ENCODE peak calls at places on chromosomes 4 and X, in six cellular contexts. K is HFF-Myc, Z is transverse colon, M is hepatocyte, J is astrocyte of the spinal cord, O is osteocyte. V is an unnamed sample.

GRCh38 chrX:104842646-104843045 is 276.6 kb downstream of the IL1RAPL2 start:
- DNase-seq in K (no peak), Z (no peak), M (no peak), J (no peak), O (no peak), V (no peak)

GRCh38 chr4:33054161-33054560 is 2334.0 kb downstream of the PCDH7 start:
- DNase-seq in K (no peak), Z (no peak), M (no peak), J (no peak), O (no peak), V (no peak)

GRCh38 chrX:136065044-136065671 is 79.9 kb downstream of the SLC9A6 start:
- DNase-seq in K (no peak), Z (no peak), M (no peak), J (peak), O (no peak), V (peak)

GRCh38 chrX:14997271-14997670 is 124.0 kb downstream of the MOSPD2 start:
- DNase-seq in K (no peak), Z (no peak), M (no peak), J (no peak), O (no peak), V (no peak)

GRCh38 chr4:41455215-41455614 is 82.7 kb upstream of the LIMCH1 start:
- DNase-seq in K (no peak), Z (no peak), M (no peak), J (no peak), O (no peak), V (peak)

GRCh38 chrX:46831620-46832327 is 5.1 kb upstream of the RP2 start:
- DNase-seq in K (no peak), Z (no peak), M (no peak), J (peak), O (no peak), V (peak)

GRCh38 chrX:153828723-153829548 is 1.4 kb downstream of the PDZD4 start:
- DNase-seq in K (no peak), Z (no peak), M (no peak), J (no peak), O (peak), V (no peak)

GRCh38 chr4:123474817-123475216 is 78.2 kb downstream of the SPRY1 start:
- DNase-seq in K (no peak), Z (no peak), M (no peak), J (no peak), O (no peak), V (no peak)

GRCh38 chrX:69305333-69306062 is 140.2 kb upstream of the PJA1 start:
- DNase-seq in K (no peak), Z (no peak), M (no peak), J (no peak), O (no peak), V (no peak)

GRCh38 chrX:118595501-118596042 is 100.0 kb downstream of the DOCK11 start:
- DNase-seq in K (no peak), Z (no peak), M (no peak), J (no peak), O (no peak), V (no peak)

GRCh38 chr4:152398060-152398459 is 137.8 kb downstream of the FBXW7 start:
- DNase-seq in K (no peak), Z (no peak), M (peak), J (peak), O (no peak), V (peak)

GRCh38 chr4:8322794-8323704 is 53.5 kb downstream of the HTRA3 start:
- DNase-seq in K (no peak), Z (no peak), M (no peak), J (no peak), O (peak), V (no peak)

GRCh38 chr4:72314869-72315268 is 254.2 kb downstream of the ADAMTS3 start:
- DNase-seq in K (peak), Z (no peak), M (peak), J (peak), O (no peak), V (peak)

GRCh38 chr4:82043809-82044137 is 330.0 kb downstream of the HNRNPD start:
- DNase-seq in K (no peak), Z (no peak), M (no peak), J (no peak), O (no peak), V (peak)

GRCh38 chr4:174119818-174120217 is 163.6 kb downstream of the FBXO8 start:
- DNase-seq in K (no peak), Z (no peak), M (no peak), J (peak), O (no peak), V (no peak)

GRCh38 chr4:85728471-85728870 is 253.5 kb downstream of the ARHGAP24 start:
- DNase-seq in K (no peak), Z (no peak), M (no peak), J (no peak), O (no peak), V (no peak)

GRCh38 chr4:174934360-174934759 is 16.2 kb downstream of the ADAM29 start:
- DNase-seq in K (no peak), Z (no peak), M (no peak), J (no peak), O (no peak), V (no peak)

GRCh38 chrX:136879001-136879667 is 1.4 kb downstream of the RBMX start:
- DNase-seq in K (no peak), Z (no peak), M (no peak), J (no peak), O (no peak), V (no peak)

GRCh38 chr4:188551156-188551555 is 411.9 kb downstream of the TRIML1 start:
- DNase-seq in K (no peak), Z (no peak), M (no peak), J (no peak), O (no peak), V (no peak)

DNA sequence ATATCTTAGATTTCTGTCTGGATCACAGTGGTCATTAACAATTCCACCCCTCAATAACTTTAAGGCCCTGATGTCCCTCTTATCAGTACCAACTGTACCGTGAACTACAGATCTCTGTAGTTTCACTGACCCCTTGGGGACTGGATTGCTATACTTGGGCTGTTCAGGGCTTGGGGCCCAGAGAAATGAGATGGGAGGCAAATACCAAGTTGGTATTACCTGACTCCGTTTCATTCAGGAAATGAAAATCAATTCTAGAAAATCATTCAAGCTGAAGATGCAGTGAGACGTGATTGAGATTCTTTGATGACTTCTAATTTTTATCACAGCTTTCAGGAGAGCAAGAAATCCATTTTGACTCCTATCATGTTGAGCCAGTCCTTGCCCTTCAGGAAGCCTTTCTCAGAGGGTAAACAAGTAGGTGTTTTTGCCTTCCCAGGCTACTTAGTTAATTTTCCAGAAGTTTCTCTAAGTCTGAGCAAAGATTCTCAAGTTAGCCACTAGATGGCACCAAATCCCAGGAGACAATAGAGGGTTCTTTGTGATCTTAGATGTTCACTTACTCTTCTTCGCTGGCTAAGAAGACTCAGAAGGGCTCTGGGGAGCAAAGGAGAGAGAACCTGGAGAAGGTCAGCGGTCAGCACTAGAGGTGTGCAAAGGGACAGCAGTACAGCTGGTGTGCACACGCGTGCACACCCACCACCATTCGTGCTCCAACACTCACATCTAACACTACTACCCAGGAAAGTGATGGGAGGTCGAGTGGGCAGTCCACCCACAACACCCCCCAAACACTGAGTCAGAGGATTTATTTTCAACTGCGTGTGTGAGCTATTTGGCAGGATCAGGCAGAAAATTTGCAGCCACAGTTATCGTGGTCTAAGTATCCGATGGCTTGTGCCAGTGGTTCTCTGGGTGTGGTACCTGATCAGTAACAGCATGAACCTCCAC is 7.4 kb downstream of the HNRNPH2 start:
- DNase-seq in K (no peak), Z (no peak), M (peak), J (peak), O (no peak), V (peak)
- TF ChIP-seq CTCF in K (peak), Z (peak), M (peak), J (peak), O (peak), V (peak)

GRCh38 chr4:120870279-120870673 is 52.2 kb downstream of the PRDM5 start:
- DNase-seq in K (no peak), Z (no peak), M (no peak), J (no peak), O (no peak), V (no peak)
- TF ChIP-seq CTCF in K (peak), Z (peak), M (no peak), J (no peak), O (peak), V (no peak)

DNA sequence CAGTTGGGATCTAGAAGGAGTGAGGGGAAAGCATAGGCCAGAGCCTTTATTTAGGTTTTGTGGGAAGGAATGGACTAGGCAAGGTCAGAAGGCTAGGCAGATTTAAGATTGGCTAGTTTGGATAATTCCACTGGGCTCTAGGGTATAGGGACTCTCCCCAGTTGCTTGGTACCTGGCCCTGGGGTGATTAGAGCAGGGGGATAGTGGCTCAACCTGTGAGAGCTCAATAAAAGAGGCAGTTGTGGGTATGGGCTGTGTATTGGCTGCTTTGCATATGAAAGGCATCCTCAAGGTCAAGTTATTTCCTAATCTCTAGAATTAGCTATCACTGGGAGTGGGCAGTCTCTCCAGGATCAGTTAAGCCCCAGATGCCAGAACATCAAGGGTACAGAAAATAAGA is 61.3 kb downstream of the ZNF81 start:
- DNase-seq in K (no peak), Z (no peak), M (no peak), J (no peak), O (no peak), V (no peak)
- TF ChIP-seq CTCF in K (no peak), Z (no peak), M (no peak), J (no peak), O (no peak), V (no peak)

GRCh38 chr4:6325791-6326290 is 56.2 kb downstream of the WFS1 start:
- DNase-seq in K (no peak), Z (no peak), M (no peak), J (no peak), O (no peak), V (no peak)
- TF ChIP-seq CTCF in K (no peak), Z (no peak), M (no peak), J (no peak), O (no peak), V (no peak)

GRCh38 chr4:26589699-26590098 is 5.8 kb downstream of the TBC1D19 start:
- DNase-seq in K (no peak), Z (no peak), M (no peak), J (no peak), O (no peak), V (no peak)
- TF ChIP-seq CTCF in K (no peak), Z (no peak), M (no peak), J (no peak), O (no peak), V (no peak)

GRCh38 chrX:12080265-12080664 is 58.0 kb upstream of the FRMPD4 start:
- DNase-seq in K (no peak), Z (no peak), M (peak), J (peak), O (no peak), V (peak)

GRCh38 chrX:12076046-12076445 is 62.2 kb upstream of the FRMPD4 start:
- DNase-seq in K (no peak), Z (no peak), M (no peak), J (peak), O (no peak), V (peak)
- TF ChIP-seq CTCF in K (no peak), Z (no peak), M (no peak), J (peak), O (no peak), V (no peak)

DNA sequence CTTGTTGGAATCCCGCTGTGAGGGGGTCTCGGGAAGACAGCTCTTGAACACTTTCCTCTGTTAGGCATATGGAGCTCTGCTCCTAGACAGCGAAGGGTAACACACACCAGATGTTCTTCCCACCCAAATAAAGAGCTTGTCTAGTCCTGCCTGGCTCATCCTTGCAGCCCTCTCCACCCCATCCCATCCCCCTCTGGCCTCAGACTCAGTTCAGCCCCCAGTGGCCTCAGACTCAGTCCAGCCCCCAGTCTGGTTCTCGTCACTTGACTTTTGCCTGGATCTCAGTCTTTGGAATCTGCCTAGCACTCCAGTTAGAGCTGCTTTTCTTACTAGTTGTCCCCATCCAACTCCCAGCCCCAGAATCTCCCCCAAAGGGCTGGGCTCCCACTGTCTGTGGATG is 14.9 kb downstream of the RAB33A start:
- DNase-seq in K (no peak), Z (no peak), M (no peak), J (no peak), O (no peak), V (no peak)
- TF ChIP-seq CTCF in K (no peak), Z (no peak), M (no peak), J (no peak), O (no peak), V (no peak)

DNA sequence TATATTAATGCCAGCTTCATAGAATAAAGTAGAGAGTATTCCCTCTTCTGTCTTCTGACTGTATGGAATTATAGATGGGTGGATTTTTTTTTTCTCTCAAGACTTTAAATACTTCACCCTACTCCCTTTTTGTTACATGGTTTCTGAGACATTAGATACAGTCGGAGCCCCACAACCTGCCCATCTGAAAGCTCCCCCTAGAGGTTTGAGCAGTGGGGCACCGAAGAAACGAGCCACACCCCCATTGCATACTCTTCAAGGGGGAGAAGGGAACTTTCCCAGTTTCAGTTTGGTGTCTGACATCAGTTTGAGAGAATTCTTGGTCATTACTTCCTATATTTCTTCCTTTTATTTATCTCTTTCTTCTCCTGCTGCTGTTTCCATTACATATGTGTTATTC is 437.6 kb upstream of the AGA start:
- DNase-seq in K (no peak), Z (no peak), M (no peak), J (no peak), O (no peak), V (no peak)
- TF ChIP-seq CTCF in K (no peak), Z (no peak), M (no peak), J (no peak), O (no peak), V (no peak)

GRCh38 chr4:115234405-115235093 is 121.1 kb upstream of the NDST4 start:
- DNase-seq in K (no peak), Z (no peak), M (peak), J (peak), O (no peak), V (peak)
- TF ChIP-seq CTCF in K (no peak), Z (no peak), M (peak), J (peak), O (peak), V (peak)

V was measured in MCF 10A.